ENCODE peak calls at places on chromosome 19, in ten cellular contexts. O is naive thymus-derived CD8-positive, alpha-beta T cell; C is activated B cell treated with CpG ODN at 0.5 μM for 24 hours; T is CD8-positive, alpha-beta memory T cell; G is occipital lobe; W is RWPE1; Q is glutamatergic neuron; E is EH; H is amniotic stem cell; K is NCI-H2081. M is an unnamed sample.

GRCh38 chr19:17473041-17473440 is 2.7 kb downstream of the SLC27A1 start:
- DNase-seq in O (no peak), C (no peak), T (no peak), G (no peak), W (no peak), Q (no peak), E (peak), H (no peak), K (no peak), M (peak)

GRCh38 chr19:55179570-55180484 is at the start of gene SYT5:
- DNase-seq in O (peak), C (peak), T (peak), G (peak), W (peak), Q (peak), E (peak), H (no peak), K (no peak), M (no peak)

GRCh38 chr19:41447732-41448332 is 4.9 kb downstream of the ERICH4 start:
- DNase-seq in O (no peak), C (no peak), T (no peak), G (no peak), W (no peak), Q (no peak), E (no peak), H (no peak), K (no peak), M (no peak)

GRCh38 chr19:39587496-39587895 is 14.8 kb upstream of the LGALS13 start:
- DNase-seq in O (no peak), C (no peak), T (no peak), G (no peak), W (no peak), Q (no peak), E (no peak), H (no peak), K (no peak), M (no peak)

GRCh38 chr19:13094771-13095392 is 7.8 kb downstream of the LYL1 start:
- DNase-seq in O (no peak), C (peak), T (no peak), G (no peak), W (no peak), Q (peak), E (no peak), H (no peak), K (no peak), M (no peak)

GRCh38 chr19:9885077-9885552 is 50.0 kb downstream of the PIN1 start:
- DNase-seq in O (no peak), C (no peak), T (no peak), G (peak), W (no peak), Q (no peak), E (peak), H (no peak), K (no peak), M (no peak)

GRCh38 chr19:29528350-29528945 is 2.7 kb downstream of the VSTM2B start:
- DNase-seq in O (peak), C (no peak), T (peak), G (peak), W (peak), Q (peak), E (peak), H (peak), K (peak), M (peak)

GRCh38 chr19:39710333-39710890 is 6.1 kb downstream of the LGALS14 start:
- DNase-seq in O (no peak), C (no peak), T (no peak), G (no peak), W (no peak), Q (no peak), E (no peak), H (no peak), K (no peak), M (no peak)

GRCh38 chr19:18735324-18735723 is 51.8 kb downstream of the CRTC1 start:
- DNase-seq in O (no peak), C (no peak), T (no peak), G (no peak), W (no peak), Q (peak), E (no peak), H (no peak), K (no peak), M (no peak)

GRCh38 chr19:664913-665443 is 2.0 kb upstream of the RNF126 start:
- DNase-seq in O (peak), C (peak), T (peak), G (peak), W (peak), Q (peak), E (peak), H (peak), K (peak), M (no peak)

GRCh38 chr19:14218615-14219330 is 12.8 kb upstream of the ADGRL1 start:
- DNase-seq in O (no peak), C (no peak), T (no peak), G (no peak), W (no peak), Q (no peak), E (peak), H (no peak), K (no peak), M (no peak)

GRCh38 chr19:35555301-35556005 is 8.0 kb downstream of the ATP4A start:
- DNase-seq in O (no peak), C (no peak), T (no peak), G (no peak), W (no peak), Q (no peak), E (peak), H (no peak), K (peak), M (peak)

GRCh38 chr19:33798701-33799111 is 2.0 kb downstream of the KCTD15 start:
- DNase-seq in O (no peak), C (no peak), T (no peak), G (no peak), W (no peak), Q (no peak), E (peak), H (no peak), K (no peak), M (no peak)

GRCh38 chr19:48452255-48452654 is 3.1 kb upstream of the KCNJ14 start:
- DNase-seq in O (no peak), C (no peak), T (no peak), G (no peak), W (no peak), Q (no peak), E (no peak), H (no peak), K (no peak), M (no peak)

GRCh38 chr19:56091066-56091490 is 30.0 kb downstream of the ZNF787 start:
- DNase-seq in O (no peak), C (no peak), T (no peak), G (no peak), W (peak), Q (no peak), E (peak), H (no peak), K (no peak), M (no peak)

GRCh38 chr19:18612051-18612771 is 459 bp upstream of the TMEM59L start:
- DNase-seq in O (no peak), C (no peak), T (no peak), G (no peak), W (no peak), Q (no peak), E (no peak), H (no peak), K (no peak), M (no peak)

GRCh38 chr19:55276720-55277430 is 3.0 kb downstream of the HSPBP1 start:
- DNase-seq in O (no peak), C (no peak), T (no peak), G (no peak), W (no peak), Q (no peak), E (no peak), H (no peak), K (no peak), M (no peak)

GRCh38 chr19:47404334-47405196 is 14.8 kb downstream of the MEIS3 start:
- DNase-seq in O (no peak), C (no peak), T (no peak), G (no peak), W (no peak), Q (no peak), E (no peak), H (no peak), K (no peak), M (no peak)

GRCh38 chr19:7152568-7152967 is 83.1 kb downstream of the ZNF557 start:
- DNase-seq in O (no peak), C (no peak), T (no peak), G (no peak), W (no peak), Q (no peak), E (no peak), H (no peak), K (no peak), M (no peak)

GRCh38 chr19:42199440-42200115 is 17.9 kb downstream of the DEDD2 start:
- DNase-seq in O (peak), C (peak), T (peak), G (no peak), W (peak), Q (no peak), E (no peak), H (no peak), K (no peak), M (no peak)

GRCh38 chr19:36771275-36772231 is 1.1 kb downstream of the ZNF850 start:
- DNase-seq in O (no peak), C (peak), T (peak), G (no peak), W (peak), Q (no peak), E (peak), H (peak), K (peak), M (peak)

GRCh38 chr19:38361633-38362075 is 12.7 kb upstream of the PSMD8 start:
- DNase-seq in O (peak), C (no peak), T (peak), G (peak), W (peak), Q (peak), E (peak), H (peak), K (peak), M (no peak)

GRCh38 chr19:58385313-58386165 is 1.5 kb upstream of the RPS5 start:
- DNase-seq in O (no peak), C (no peak), T (no peak), G (no peak), W (no peak), Q (no peak), E (no peak), H (no peak), K (no peak), M (no peak)

GRCh38 chr19:42081584-42082258 is 5.8 kb downstream of the ZNF574 start:
- DNase-seq in O (no peak), C (no peak), T (no peak), G (no peak), W (peak), Q (no peak), E (peak), H (peak), K (peak), M (no peak)

GRCh38 chr19:30441011-30441410 is 68.8 kb downstream of the ZNF536 start:
- DNase-seq in O (no peak), C (no peak), T (no peak), G (no peak), W (no peak), Q (no peak), E (no peak), H (no peak), K (no peak), M (no peak)

GRCh38 chr19:45448887-45449299 is 18.9 kb upstream of the FOSB start:
- DNase-seq in O (no peak), C (no peak), T (peak), G (no peak), W (peak), Q (no peak), E (peak), H (no peak), K (no peak), M (no peak)

GRCh38 chr19:47227347-47228167 is 3.4 kb downstream of the BBC3 start:
- DNase-seq in O (no peak), C (peak), T (peak), G (peak), W (peak), Q (peak), E (peak), H (peak), K (no peak), M (peak)

GRCh38 chr19:48556163-48556562 is 4.2 kb downstream of the SULT2B1 start:
- DNase-seq in O (no peak), C (no peak), T (no peak), G (no peak), W (peak), Q (peak), E (peak), H (no peak), K (no peak), M (no peak)

GRCh38 chr19:14400913-14401312 is 18.2 kb downstream of the DDX39A start:
- DNase-seq in O (no peak), C (no peak), T (no peak), G (no peak), W (no peak), Q (no peak), E (no peak), H (no peak), K (no peak), M (no peak)

GRCh38 chr19:5287066-5287465 is 53.5 kb downstream of the PTPRS start:
- DNase-seq in O (no peak), C (no peak), T (no peak), G (no peak), W (no peak), Q (no peak), E (peak), H (no peak), K (no peak), M (no peak)

GRCh38 chr19:16435238-16435911 is 36.4 kb downstream of the EPS15L1 start:
- DNase-seq in O (no peak), C (no peak), T (no peak), G (peak), W (no peak), Q (no peak), E (peak), H (no peak), K (no peak), M (peak)

GRCh38 chr19:29966594-29967249 is 24.7 kb downstream of the URI1 start:
- DNase-seq in O (no peak), C (no peak), T (no peak), G (no peak), W (no peak), Q (no peak), E (peak), H (no peak), K (no peak), M (no peak)

GRCh38 chr19:48064509-48064908 is 20.6 kb upstream of the CABP5 start:
- DNase-seq in O (no peak), C (no peak), T (no peak), G (no peak), W (no peak), Q (no peak), E (peak), H (no peak), K (no peak), M (peak)

GRCh38 chr19:4374451-4375163 is 25.7 kb downstream of the SH3GL1 start:
- DNase-seq in O (no peak), C (no peak), T (no peak), G (no peak), W (peak), Q (no peak), E (peak), H (peak), K (no peak), M (no peak)

M was measured in HFF-Myc.